ENCODE peak calls at places on chromosomes 6 and 20, in six cellular contexts. One of them, this sample, is unnamed.

GRCh38 chr20:17536944-17537444 is 5.8 kb upstream of the BFSP1 start:
- DNase-seq in endodermal cell: peak
- DNase-seq in CD8-positive, alpha-beta T cell: peak
- DNase-seq in HCT116: peak
- DNase-seq in coronary artery: peak
- DNase-seq in cardiac fibroblast: peak
- DNase-seq in this sample: peak

GRCh38 chr6:136405410-136406029 is 115.9 kb upstream of the BCLAF1 start:
- DNase-seq in endodermal cell: no peak
- DNase-seq in CD8-positive, alpha-beta T cell: no peak
- DNase-seq in HCT116: no peak
- DNase-seq in coronary artery: no peak
- DNase-seq in cardiac fibroblast: peak
- DNase-seq in this sample: no peak

GRCh38 chr6:164695896-164696295 is 613.5 kb downstream of the C6orf118 start:
- DNase-seq in endodermal cell: no peak
- DNase-seq in CD8-positive, alpha-beta T cell: no peak
- DNase-seq in HCT116: no peak
- DNase-seq in coronary artery: no peak
- DNase-seq in cardiac fibroblast: no peak
- DNase-seq in this sample: no peak

GRCh38 chr6:156058356-156058755 is 602.7 kb upstream of the NOX3 start:
- DNase-seq in endodermal cell: no peak
- DNase-seq in CD8-positive, alpha-beta T cell: no peak
- DNase-seq in HCT116: no peak
- DNase-seq in coronary artery: no peak
- DNase-seq in cardiac fibroblast: no peak
- DNase-seq in this sample: no peak

GRCh38 chr6:53152576-53152975 is 3.9 kb upstream of the GCM1 start:
- DNase-seq in endodermal cell: no peak
- DNase-seq in CD8-positive, alpha-beta T cell: no peak
- DNase-seq in HCT116: no peak
- DNase-seq in coronary artery: no peak
- DNase-seq in cardiac fibroblast: no peak
- DNase-seq in this sample: no peak

GRCh38 chr20:32918296-32918695 is 59.6 kb downstream of the EFCAB8 start:
- DNase-seq in endodermal cell: peak
- DNase-seq in CD8-positive, alpha-beta T cell: no peak
- DNase-seq in HCT116: no peak
- DNase-seq in coronary artery: no peak
- DNase-seq in cardiac fibroblast: no peak
- DNase-seq in this sample: no peak

GRCh38 chr20:36971103-36971502 is 19.6 kb upstream of the SAMHD1 start:
- DNase-seq in endodermal cell: no peak
- DNase-seq in CD8-positive, alpha-beta T cell: no peak
- DNase-seq in HCT116: no peak
- DNase-seq in coronary artery: no peak
- DNase-seq in cardiac fibroblast: no peak
- DNase-seq in this sample: no peak

GRCh38 chr6:142833054-142833453 is 111.9 kb downstream of the HIVEP2 start:
- DNase-seq in endodermal cell: no peak
- DNase-seq in CD8-positive, alpha-beta T cell: no peak
- DNase-seq in HCT116: no peak
- DNase-seq in coronary artery: no peak
- DNase-seq in cardiac fibroblast: peak
- DNase-seq in this sample: peak

GRCh38 chr6:79946242-79946641 is 1.1 kb downstream of the ELOVL4 start:
- DNase-seq in endodermal cell: peak
- DNase-seq in CD8-positive, alpha-beta T cell: peak
- DNase-seq in HCT116: no peak
- DNase-seq in coronary artery: no peak
- DNase-seq in cardiac fibroblast: peak
- DNase-seq in this sample: peak

GRCh38 chr6:133062077-133062476 is 179.1 kb upstream of the EYA4 start:
- DNase-seq in endodermal cell: no peak
- DNase-seq in CD8-positive, alpha-beta T cell: no peak
- DNase-seq in HCT116: no peak
- DNase-seq in coronary artery: no peak
- DNase-seq in cardiac fibroblast: peak
- DNase-seq in this sample: peak

GRCh38 chr6:81998432-81998831 is 246.0 kb upstream of the TENT5A start:
- DNase-seq in endodermal cell: no peak
- DNase-seq in CD8-positive, alpha-beta T cell: no peak
- DNase-seq in HCT116: no peak
- DNase-seq in coronary artery: no peak
- DNase-seq in cardiac fibroblast: peak
- DNase-seq in this sample: peak

GRCh38 chr6:43221046-43221773 is 8.1 kb downstream of the DNPH1 start:
- DNase-seq in endodermal cell: no peak
- DNase-seq in CD8-positive, alpha-beta T cell: no peak
- DNase-seq in HCT116: no peak
- DNase-seq in coronary artery: peak
- DNase-seq in cardiac fibroblast: peak
- DNase-seq in this sample: peak

GRCh38 chr6:3063733-3064700 is 4.3 kb upstream of the RIPK1 start:
- DNase-seq in endodermal cell: peak
- DNase-seq in CD8-positive, alpha-beta T cell: peak
- DNase-seq in HCT116: peak
- DNase-seq in coronary artery: peak
- DNase-seq in cardiac fibroblast: peak
- DNase-seq in this sample: peak

GRCh38 chr6:157240059-157240959 is 83.0 kb downstream of the TMEM242 start:
- DNase-seq in endodermal cell: no peak
- DNase-seq in CD8-positive, alpha-beta T cell: no peak
- DNase-seq in HCT116: no peak
- DNase-seq in coronary artery: peak
- DNase-seq in cardiac fibroblast: peak
- DNase-seq in this sample: peak

DNA sequence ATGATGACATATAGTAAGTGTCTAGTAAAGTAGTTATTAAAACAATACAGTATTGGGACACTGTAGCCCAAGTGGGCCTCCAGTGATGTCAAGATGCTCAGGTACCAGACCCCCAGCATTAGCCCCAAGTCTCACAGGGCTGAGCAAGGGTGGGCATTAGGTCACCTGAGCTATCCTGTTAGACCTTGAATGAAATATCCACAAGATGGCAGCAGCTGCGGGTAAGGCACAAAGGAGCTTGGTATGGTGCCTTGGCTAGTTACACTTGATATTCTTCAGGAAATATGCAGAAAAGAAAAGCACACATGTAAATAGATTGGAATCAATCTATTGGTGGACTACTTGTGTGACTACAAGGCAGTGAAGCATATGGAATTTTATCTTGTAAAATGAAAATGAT is 701.8 kb upstream of the ADGRB3 start:
- DNase-seq in endodermal cell: peak
- DNase-seq in CD8-positive, alpha-beta T cell: no peak
- DNase-seq in HCT116: no peak
- DNase-seq in coronary artery: no peak
- DNase-seq in cardiac fibroblast: no peak
- DNase-seq in this sample: no peak
- TF ChIP-seq CTCF in endodermal cell: peak
- TF ChIP-seq CTCF in CD8-positive, alpha-beta T cell: no peak
- TF ChIP-seq CTCF in HCT116: no peak
- TF ChIP-seq CTCF in coronary artery: no peak
- TF ChIP-seq CTCF in cardiac fibroblast: no peak
- TF ChIP-seq CTCF in this sample: no peak

GRCh38 chr6:107491791-107492674 is 2.1 kb downstream of the SOBP start:
- DNase-seq in endodermal cell: no peak
- DNase-seq in CD8-positive, alpha-beta T cell: no peak
- DNase-seq in HCT116: no peak
- DNase-seq in coronary artery: no peak
- DNase-seq in cardiac fibroblast: peak
- DNase-seq in this sample: peak
- H3K4me3 ChIP-seq in endodermal cell: peak
- H3K4me3 ChIP-seq in CD8-positive, alpha-beta T cell: no peak
- H3K4me3 ChIP-seq in HCT116: peak
- H3K4me3 ChIP-seq in coronary artery: peak
- H3K4me3 ChIP-seq in cardiac fibroblast: peak
- H3K4me3 ChIP-seq in this sample: no peak

GRCh38 chr6:10409160-10409765 is 5.6 kb downstream of the TFAP2A start:
- DNase-seq in endodermal cell: no peak
- DNase-seq in CD8-positive, alpha-beta T cell: no peak
- DNase-seq in HCT116: no peak
- DNase-seq in coronary artery: no peak
- DNase-seq in cardiac fibroblast: no peak
- DNase-seq in this sample: no peak

GRCh38 chr6:10407018-10407673 is 7.7 kb downstream of the TFAP2A start:
- DNase-seq in endodermal cell: no peak
- DNase-seq in CD8-positive, alpha-beta T cell: no peak
- DNase-seq in HCT116: no peak
- DNase-seq in coronary artery: no peak
- DNase-seq in cardiac fibroblast: no peak
- DNase-seq in this sample: no peak

GRCh38 chr6:10409766-10410209 is 5.1 kb downstream of the TFAP2A start:
- DNase-seq in endodermal cell: peak
- DNase-seq in CD8-positive, alpha-beta T cell: no peak
- DNase-seq in HCT116: no peak
- DNase-seq in coronary artery: no peak
- DNase-seq in cardiac fibroblast: no peak
- DNase-seq in this sample: no peak

GRCh38 chr6:10406556-10406955 is 8.3 kb downstream of the TFAP2A start:
- DNase-seq in endodermal cell: no peak
- DNase-seq in CD8-positive, alpha-beta T cell: no peak
- DNase-seq in HCT116: no peak
- DNase-seq in coronary artery: no peak
- DNase-seq in cardiac fibroblast: no peak
- DNase-seq in this sample: no peak

DNA sequence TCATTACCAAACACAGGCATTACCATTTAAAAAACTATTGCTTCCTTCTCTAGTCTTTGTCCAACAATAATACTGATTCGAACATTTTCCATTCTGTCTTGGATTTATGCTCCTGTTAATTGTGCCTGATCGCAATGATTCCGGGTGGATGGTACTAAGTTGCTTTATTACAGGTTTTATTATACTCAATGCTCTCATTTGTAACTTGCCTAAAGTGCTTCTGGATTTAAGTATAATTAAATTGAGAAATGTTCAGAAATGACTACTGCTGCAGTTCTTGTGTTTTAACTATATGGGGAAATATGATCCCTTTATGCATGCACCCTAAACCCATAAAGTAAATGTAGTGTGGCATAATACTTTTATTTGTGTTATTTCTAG is 7.2 kb downstream of the TFAP2A start:
- DNase-seq in endodermal cell: no peak
- DNase-seq in CD8-positive, alpha-beta T cell: no peak
- DNase-seq in HCT116: no peak
- DNase-seq in coronary artery: no peak
- DNase-seq in cardiac fibroblast: no peak
- DNase-seq in this sample: peak
- TF ChIP-seq CTCF in endodermal cell: no peak
- TF ChIP-seq CTCF in CD8-positive, alpha-beta T cell: no peak
- TF ChIP-seq CTCF in HCT116: no peak
- TF ChIP-seq CTCF in coronary artery: no peak
- TF ChIP-seq CTCF in cardiac fibroblast: no peak
- TF ChIP-seq CTCF in this sample: no peak

DNA sequence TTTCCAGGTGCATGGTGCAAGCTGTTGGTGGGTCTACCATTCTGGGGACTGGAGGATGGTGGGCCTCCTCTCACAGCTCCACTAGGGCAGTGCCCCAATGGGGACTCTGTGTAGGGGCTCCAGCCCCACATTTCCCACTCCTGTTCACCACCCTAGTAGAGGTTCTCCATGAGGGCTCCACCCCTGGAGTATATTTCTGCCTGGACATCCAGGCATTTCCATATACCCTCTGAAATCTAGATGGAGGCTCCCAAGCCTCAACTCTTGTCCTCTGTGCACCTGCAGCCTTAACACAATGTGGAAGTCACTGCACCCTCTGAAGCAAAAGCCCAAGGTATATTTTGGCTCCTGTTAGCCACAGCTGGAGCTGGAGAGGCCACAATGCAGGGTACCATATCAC is 393.5 kb downstream of the RNGTT start:
- DNase-seq in endodermal cell: no peak
- DNase-seq in CD8-positive, alpha-beta T cell: no peak
- DNase-seq in HCT116: no peak
- DNase-seq in coronary artery: no peak
- DNase-seq in cardiac fibroblast: no peak
- DNase-seq in this sample: no peak
- H3K4me3 ChIP-seq in endodermal cell: no peak
- H3K4me3 ChIP-seq in CD8-positive, alpha-beta T cell: no peak
- H3K4me3 ChIP-seq in HCT116: no peak
- H3K4me3 ChIP-seq in coronary artery: no peak
- H3K4me3 ChIP-seq in cardiac fibroblast: no peak
- H3K4me3 ChIP-seq in this sample: no peak

GRCh38 chr6:56757585-56757984 is 114.9 kb upstream of the DST start:
- DNase-seq in endodermal cell: peak
- DNase-seq in CD8-positive, alpha-beta T cell: no peak
- DNase-seq in HCT116: no peak
- DNase-seq in coronary artery: no peak
- DNase-seq in cardiac fibroblast: peak
- DNase-seq in this sample: peak
- TF ChIP-seq CTCF in endodermal cell: peak
- TF ChIP-seq CTCF in CD8-positive, alpha-beta T cell: no peak
- TF ChIP-seq CTCF in HCT116: peak
- TF ChIP-seq CTCF in coronary artery: no peak
- TF ChIP-seq CTCF in cardiac fibroblast: peak
- TF ChIP-seq CTCF in this sample: peak

GRCh38 chr6:170404697-170405096 is 98.1 kb downstream of the FAM120B start:
- DNase-seq in endodermal cell: peak
- DNase-seq in CD8-positive, alpha-beta T cell: no peak
- DNase-seq in HCT116: no peak
- DNase-seq in coronary artery: no peak
- DNase-seq in cardiac fibroblast: no peak
- DNase-seq in this sample: no peak
- H3K4me3 ChIP-seq in endodermal cell: no peak
- H3K4me3 ChIP-seq in CD8-positive, alpha-beta T cell: no peak
- H3K4me3 ChIP-seq in HCT116: no peak
- H3K4me3 ChIP-seq in coronary artery: no peak
- H3K4me3 ChIP-seq in cardiac fibroblast: no peak
- H3K4me3 ChIP-seq in this sample: no peak

DNA sequence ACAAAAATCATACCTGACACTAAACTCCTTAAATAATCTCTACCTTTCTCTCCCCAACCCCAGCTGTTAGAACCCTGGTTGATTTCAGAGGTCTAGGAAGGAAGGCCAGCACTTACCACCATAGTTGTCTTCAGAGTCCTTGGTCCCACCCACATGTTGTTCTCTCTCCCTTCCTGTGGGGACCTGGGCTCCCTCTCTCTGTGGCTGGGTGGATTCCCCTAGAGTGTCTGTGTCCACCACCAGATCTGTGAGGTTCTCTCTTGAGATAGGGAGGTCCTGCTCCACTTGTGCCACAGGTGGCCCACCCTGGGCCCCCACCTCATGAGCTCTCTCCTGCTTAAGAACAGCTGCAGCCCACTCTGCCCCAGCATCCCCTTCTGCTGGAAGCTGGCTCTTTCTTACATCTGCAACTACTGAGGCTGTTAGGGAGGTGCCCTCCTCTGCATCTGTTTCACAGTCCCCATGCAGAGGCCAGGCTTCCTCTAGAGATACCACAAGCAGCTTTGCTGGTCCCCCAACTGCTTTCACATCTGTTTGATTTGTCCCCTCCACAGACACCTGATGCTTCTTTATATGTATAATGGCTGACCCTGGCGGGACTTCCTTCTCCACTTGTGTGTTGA is 5.2 kb downstream of the MDC1 start:
- DNase-seq in endodermal cell: no peak
- DNase-seq in CD8-positive, alpha-beta T cell: no peak
- DNase-seq in HCT116: no peak
- DNase-seq in coronary artery: no peak
- DNase-seq in cardiac fibroblast: no peak
- DNase-seq in this sample: no peak
- TF ChIP-seq CTCF in endodermal cell: no peak
- TF ChIP-seq CTCF in CD8-positive, alpha-beta T cell: no peak
- TF ChIP-seq CTCF in HCT116: no peak
- TF ChIP-seq CTCF in coronary artery: no peak
- TF ChIP-seq CTCF in cardiac fibroblast: no peak
- TF ChIP-seq CTCF in this sample: no peak

GRCh38 chr20:49482173-49482572 is 295 bp downstream of the KCNB1 start:
- DNase-seq in endodermal cell: no peak
- DNase-seq in CD8-positive, alpha-beta T cell: no peak
- DNase-seq in HCT116: no peak
- DNase-seq in coronary artery: no peak
- DNase-seq in cardiac fibroblast: no peak
- DNase-seq in this sample: no peak
- H3K4me3 ChIP-seq in endodermal cell: no peak
- H3K4me3 ChIP-seq in CD8-positive, alpha-beta T cell: no peak
- H3K4me3 ChIP-seq in HCT116: no peak
- H3K4me3 ChIP-seq in coronary artery: peak
- H3K4me3 ChIP-seq in cardiac fibroblast: no peak
- H3K4me3 ChIP-seq in this sample: no peak